ENCODE peak calls at places on chromosomes 12 and 14, in six cellular contexts. H is HepG2, Q is GM12878, V is endothelial cell of umbilical vein, B is A549, A is NB4. E is an unnamed sample.

GRCh38 chr12:7110661-7111060 is 1.6 kb upstream of the C1RL start:
- DNase-seq in B (no peak), A (no peak), Q (no peak), V (no peak), H (no peak), E (no peak)

GRCh38 chr14:64758025-64758521 is 53.8 kb downstream of the PLEKHG3 start:
- DNase-seq in B (peak; percentile 45), A (no peak), V (no peak), Q (no peak), H (no peak), E (no peak)

GRCh38 chr12:82793882-82794281 is 107.2 kb downstream of the TMTC2 start:
- DNase-seq in V (no peak), H (no peak), A (no peak), B (no peak), Q (no peak), E (no peak)

GRCh38 chr14:55798400-55798799 is 218.4 kb downstream of the KTN1 start:
- DNase-seq in B (no peak), Q (no peak), A (no peak), H (no peak), V (no peak), E (no peak)

GRCh38 chr12:6843118-6843902 is 2.6 kb downstream of the GNB3 start:
- DNase-seq in V (no peak), A (peak; percentile 71), B (no peak), Q (no peak), H (no peak), E (peak; percentile 67)

GRCh38 chr12:83042441-83043215 is 355.9 kb downstream of the TMTC2 start:
- DNase-seq in H (no peak), A (no peak), Q (no peak), B (no peak), V (no peak), E (no peak)

GRCh38 chr12:70609203-70609602 is 28.0 kb downstream of the PTPRB start:
- DNase-seq in A (no peak), H (no peak), V (peak; percentile 58), B (no peak), Q (no peak), E (no peak)

GRCh38 chr14:80477388-80478160 is 266.3 kb upstream of the DIO2 start:
- DNase-seq in V (no peak), Q (no peak), B (no peak), A (no peak), H (no peak), E (no peak)

GRCh38 chr12:105402366-105402765 is 71.9 kb downstream of the C12orf75 start:
- DNase-seq in B (no peak), A (no peak), H (no peak), Q (no peak), V (no peak), E (no peak)

GRCh38 chr12:117762143-117762542 is 206.6 kb downstream of the KSR2 start:
- DNase-seq in Q (no peak), H (no peak), A (no peak), B (no peak), V (peak; percentile 40), E (no peak)

GRCh38 chr14:61584258-61584657 is 111.1 kb upstream of the HIF1A start:
- DNase-seq in H (no peak), V (no peak), B (peak; percentile 48), Q (no peak), A (no peak), E (no peak)
- TF ChIP-seq MYC in H (no peak), V (no peak), B (no peak), Q (no peak), A (no peak), E (no peak)

DNA sequence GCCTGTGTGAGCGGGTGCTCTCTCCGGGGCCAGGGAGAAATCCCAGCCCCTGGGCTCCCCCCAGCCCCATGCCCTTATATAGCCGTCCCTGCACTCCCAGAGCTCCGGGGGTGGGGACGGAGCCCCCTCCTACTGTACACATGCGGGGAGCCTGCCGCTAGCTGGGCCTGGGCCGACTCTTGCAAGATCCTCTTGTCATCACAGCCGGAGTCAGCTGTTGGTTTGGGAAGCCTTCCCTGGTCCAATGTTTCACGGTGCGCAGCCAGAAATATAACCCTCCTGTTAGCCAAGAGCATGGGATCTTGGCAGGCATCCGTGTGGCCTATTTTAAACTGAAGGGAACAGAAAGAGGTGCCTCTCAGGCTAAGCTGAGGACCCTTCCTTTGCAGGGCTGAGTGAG is 175.2 kb downstream of the TSPAN9 start:
- DNase-seq in H (no peak), B (no peak), A (no peak), V (no peak), Q (no peak), E (no peak)
- TF ChIP-seq MYC in H (no peak), B (no peak), A (no peak), V (no peak), Q (no peak), E (no peak)

DNA sequence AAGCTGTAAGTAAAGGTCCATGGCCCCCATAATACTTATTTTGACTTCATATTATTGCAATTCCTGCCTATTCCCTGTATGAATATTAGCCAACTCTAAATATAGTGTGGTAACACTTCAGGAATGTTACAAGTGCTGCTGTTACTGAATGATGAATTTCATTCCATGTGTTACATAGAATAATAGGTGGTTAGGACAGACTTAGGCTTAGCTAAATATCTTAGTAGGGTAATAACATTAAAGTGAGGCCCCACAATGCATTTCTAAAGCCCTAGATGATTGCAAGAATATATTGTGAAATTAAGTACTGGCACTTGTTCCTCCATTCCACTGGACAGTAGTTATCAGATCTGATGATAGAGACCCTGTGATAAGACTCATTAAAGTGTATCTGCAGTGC is 182.7 kb downstream of the PCNX1 start:
- DNase-seq in B (no peak), V (no peak), H (no peak), Q (no peak), A (no peak), E (no peak)
- TF ChIP-seq MYC in B (no peak), V (no peak), H (no peak), Q (no peak), A (no peak), E (no peak)

DNA sequence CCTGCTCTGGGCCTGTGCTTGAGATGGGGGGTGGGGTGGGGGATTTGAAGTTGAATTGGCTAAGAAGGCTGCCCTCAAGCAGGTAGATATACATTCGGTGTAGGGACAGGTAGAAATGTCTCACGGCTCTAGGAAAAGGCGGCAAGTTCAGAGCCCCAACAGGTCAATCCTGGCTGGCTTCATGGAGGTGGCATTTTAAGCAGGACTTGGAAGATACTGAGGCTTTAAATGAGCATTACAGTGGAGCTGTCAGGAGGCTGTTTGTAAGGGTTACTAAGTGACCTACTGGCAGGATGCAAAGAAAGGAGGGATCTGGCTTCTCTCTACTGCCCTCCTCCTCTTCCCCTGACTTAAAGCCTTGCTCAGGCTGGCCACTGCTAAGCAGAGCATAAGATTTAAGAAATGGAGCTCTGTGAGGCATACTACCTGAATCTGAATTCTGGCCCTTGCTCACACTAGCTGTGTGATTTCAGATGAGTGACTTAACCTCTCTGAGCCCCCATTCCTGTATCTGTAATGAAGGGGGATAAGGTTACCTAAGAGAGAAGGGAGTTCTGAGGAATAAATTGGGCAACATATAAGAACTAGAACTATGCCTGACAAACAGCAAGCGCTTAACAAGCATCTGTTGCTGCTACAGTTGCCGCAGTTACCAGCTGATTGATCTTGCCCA is 61.6 kb downstream of the SLC24A4 start:
- DNase-seq in V (no peak), A (no peak), B (no peak), Q (no peak), H (no peak), E (no peak)
- TF ChIP-seq MYC in V (no peak), A (no peak), B (no peak), Q (no peak), H (no peak), E (no peak)

GRCh38 chr12:459430-460258 is at the start of gene B4GALNT3:
- DNase-seq in A (peak; percentile 47), Q (no peak), H (no peak), V (no peak), B (peak; percentile 32), E (peak; percentile 80)
- TF ChIP-seq MYC in A (no peak), Q (no peak), H (no peak), V (no peak), B (no peak), E (no peak)